ENCODE peak calls at places on chromosome 19, in nine cellular contexts. R is psoas muscle; E is stimulated activated CD4-positive, alpha-beta T cell treated with anti-CD3 and anti-CD28 coated beads, Interleukin-15, amount 100 ng/mL, for 48 hours; S is left ventricle myocardium inferior; P is stimulated activated CD8-positive, alpha-beta memory T cell treated with anti-CD3 and anti-CD28 coated beads, Interleukin-15, amount 100 ng/mL, for 24 hours; M is globus pallidus; H is HS-5; Y is pancreas; I is EL. W is an unnamed sample.

GRCh38 chr19:50624949-50625600 is 14.6 kb downstream of the SYT3 start:
- DNase-seq in P (no peak), Y (no peak), S (no peak), H (no peak), R (no peak), E (no peak), M (no peak), I (no peak), W (no peak)

GRCh38 chr19:57664269-57665127 is 4.2 kb upstream of the ZSCAN4 start:
- DNase-seq in S (peak), E (no peak), M (no peak), H (no peak), Y (peak), R (peak), I (peak), P (no peak), W (peak)

GRCh38 chr19:3831601-3832000 is 37.2 kb downstream of the ZFR2 start:
- DNase-seq in E (no peak), R (no peak), Y (no peak), I (no peak), S (no peak), M (no peak), P (no peak), H (no peak), W (no peak)

GRCh38 chr19:33492951-33493350 is 28.6 kb downstream of the PEPD start:
- DNase-seq in S (no peak), I (no peak), H (no peak), R (no peak), P (no peak), Y (peak), E (no peak), M (no peak), W (no peak)

GRCh38 chr19:51799311-51799997 is 4.5 kb downstream of the FPR3 start:
- DNase-seq in M (peak), R (peak), P (no peak), E (no peak), H (peak), Y (no peak), I (peak), S (peak), W (peak)

GRCh38 chr19:29622191-29623070 is 16.3 kb downstream of the POP4 start:
- DNase-seq in I (no peak), P (no peak), M (no peak), E (no peak), Y (no peak), S (no peak), R (no peak), H (no peak), W (no peak)

GRCh38 chr19:12788682-12789097 is 2.6 kb upstream of the JUNB start:
- DNase-seq in H (no peak), M (peak), Y (peak), E (no peak), I (peak), R (peak), S (peak), P (no peak), W (peak)

GRCh38 chr19:35899547-35900214 is 659 bp downstream of the NFKBID start:
- DNase-seq in P (peak), S (peak), I (peak), H (peak), Y (peak), M (peak), R (peak), E (peak), W (peak)

GRCh38 chr19:41302624-41303351 is 7.2 kb upstream of the CCDC97 start:
- DNase-seq in S (no peak), E (peak), H (no peak), M (no peak), Y (peak), P (peak), R (no peak), I (no peak), W (no peak)

GRCh38 chr19:34188388-34188787 is 16.1 kb downstream of the LSM14A start:
- DNase-seq in M (no peak), E (no peak), I (no peak), R (no peak), P (no peak), S (no peak), Y (no peak), H (no peak), W (no peak)

GRCh38 chr19:55366790-55367189 is 3.5 kb downstream of the IL11 start:
- DNase-seq in S (no peak), I (no peak), H (no peak), M (no peak), R (no peak), Y (no peak), E (no peak), P (no peak), W (no peak)

GRCh38 chr19:40241809-40242384 is 15.4 kb upstream of the CCNP start:
- DNase-seq in I (no peak), R (peak), H (no peak), Y (no peak), S (peak), P (no peak), E (no peak), M (peak), W (peak)

GRCh38 chr19:3196064-3196932 is 10.6 kb downstream of the NCLN start:
- DNase-seq in H (no peak), P (no peak), I (no peak), S (no peak), E (no peak), Y (no peak), M (no peak), R (no peak), W (no peak)

GRCh38 chr19:13135068-13136062 is 14.8 kb downstream of the STX10 start:
- DNase-seq in H (no peak), P (no peak), M (no peak), Y (no peak), R (no peak), I (no peak), E (no peak), S (no peak), W (no peak)

GRCh38 chr19:1223018-1223855 is 14.6 kb downstream of the CBARP start:
- DNase-seq in H (no peak), R (no peak), I (peak), M (no peak), E (no peak), S (no peak), P (no peak), Y (no peak), W (no peak)

GRCh38 chr19:33394006-33394722 is 20.7 kb downstream of the CEBPG start:
- DNase-seq in E (no peak), H (peak), S (peak), P (no peak), I (peak), R (peak), M (no peak), Y (peak), W (peak)

GRCh38 chr19:31301306-31301980 is 47.8 kb downstream of the TSHZ3 start:
- DNase-seq in S (no peak), P (no peak), I (no peak), M (no peak), H (no peak), E (no peak), Y (no peak), R (no peak), W (no peak)

GRCh38 chr19:7839476-7839875 is 9.5 kb downstream of the EVI5L start:
- DNase-seq in M (no peak), Y (no peak), P (no peak), R (no peak), I (no peak), S (no peak), H (no peak), E (no peak), W (no peak)

W was measured in uterus.